ENCODE peak calls at places on chromosomes 3 and 15, in six cellular contexts. One of them, this sample, is unnamed.

GRCh38 chr3:64023187-64023860 is at the start of gene PSMD6:
- DNase-seq in midbrain: peak
- DNase-seq in occipital lobe: peak
- DNase-seq in NCI-H748 treated with DMSO at 0.1 percent for 48 hours: peak
- DNase-seq in DMS153: peak
- DNase-seq in IMR-90: peak
- DNase-seq in this sample: peak

GRCh38 chr3:44661189-44661588 is 12.7 kb downstream of the ZNF35 start:
- DNase-seq in midbrain: no peak
- DNase-seq in occipital lobe: no peak
- DNase-seq in DMS153: no peak
- DNase-seq in IMR-90: no peak
- DNase-seq in NCI-H748 treated with DMSO at 0.1 percent for 48 hours: no peak
- DNase-seq in this sample: no peak

GRCh38 chr15:31216210-31216911 is 110.3 kb upstream of the KLF13 start:
- DNase-seq in DMS153: peak
- DNase-seq in midbrain: peak
- DNase-seq in IMR-90: no peak
- DNase-seq in NCI-H748 treated with DMSO at 0.1 percent for 48 hours: peak
- DNase-seq in occipital lobe: peak
- DNase-seq in this sample: no peak

GRCh38 chr3:38117748-38118420 is 19.0 kb downstream of the ACAA1 start:
- DNase-seq in midbrain: peak
- DNase-seq in IMR-90: peak
- DNase-seq in DMS153: no peak
- DNase-seq in occipital lobe: no peak
- DNase-seq in NCI-H748 treated with DMSO at 0.1 percent for 48 hours: no peak
- DNase-seq in this sample: no peak

GRCh38 chr3:13073042-13073906 is at the start of gene IQSEC1:
- DNase-seq in midbrain: peak
- DNase-seq in occipital lobe: peak
- DNase-seq in NCI-H748 treated with DMSO at 0.1 percent for 48 hours: peak
- DNase-seq in DMS153: peak
- DNase-seq in IMR-90: peak
- DNase-seq in this sample: no peak

GRCh38 chr3:53195602-53196574 is 34.9 kb downstream of the PRKCD start:
- DNase-seq in occipital lobe: no peak
- DNase-seq in DMS153: no peak
- DNase-seq in NCI-H748 treated with DMSO at 0.1 percent for 48 hours: peak
- DNase-seq in IMR-90: peak
- DNase-seq in midbrain: peak
- DNase-seq in this sample: no peak

GRCh38 chr3:127684871-127685707 is 12.3 kb downstream of the ABTB1 start:
- DNase-seq in midbrain: no peak
- DNase-seq in occipital lobe: no peak
- DNase-seq in DMS153: no peak
- DNase-seq in NCI-H748 treated with DMSO at 0.1 percent for 48 hours: no peak
- DNase-seq in IMR-90: no peak
- DNase-seq in this sample: no peak

GRCh38 chr15:83158393-83158792 is 49.2 kb downstream of the HDGFL3 start:
- DNase-seq in occipital lobe: no peak
- DNase-seq in DMS153: no peak
- DNase-seq in IMR-90: no peak
- DNase-seq in NCI-H748 treated with DMSO at 0.1 percent for 48 hours: no peak
- DNase-seq in midbrain: no peak
- DNase-seq in this sample: no peak